ENCODE peak calls at places on chromosomes 13 and 19, in five cellular contexts. O, F, S, V and I are unnamed samples. For H3K27me3, the result is how much of the 10 kb centered on the place peaks cover.

GRCh38 chr19:42253245-42254082 is 1.5 kb downstream of the ERF start:
- DNase-seq in O (peak), S (peak), V (peak), F (peak), I (peak)

GRCh38 chr19:8526345-8527062 is 12.5 kb upstream of the ZNF414 start:
- DNase-seq in O (peak), F (peak), S (peak), V (peak), I (no peak)

GRCh38 chr19:38452430-38453366 is 19.2 kb downstream of the RYR1 start:
- DNase-seq in O (no peak), S (no peak), F (no peak), V (peak), I (peak)

GRCh38 chr19:34962281-34962944 is 1.6 kb downstream of the ZNF792 start:
- DNase-seq in O (no peak), V (peak), F (no peak), S (no peak), I (no peak)

GRCh38 chr19:1167687-1168561 is 6.1 kb downstream of the SBNO2 start:
- DNase-seq in O (no peak), V (no peak), S (no peak), F (peak), I (no peak)

GRCh38 chr13:27039171-27039701 is 132.4 kb downstream of the USP12 start:
- DNase-seq in O (no peak), S (no peak), F (no peak), V (no peak), I (no peak)

GRCh38 chr19:5799247-5800241 is 5.3 kb upstream of the NRTN start:
- DNase-seq in S (no peak), F (no peak), V (no peak), O (no peak), I (no peak)

GRCh38 chr13:110108348-110109139 is 198.4 kb downstream of the COL4A1 start:
- DNase-seq in S (peak), O (peak), V (peak), F (no peak), I (no peak)

GRCh38 chr13:78909276-78909675 is 250.3 kb upstream of the OBI1 start:
- DNase-seq in S (no peak), V (peak), F (no peak), O (no peak), I (no peak)

GRCh38 chr13:92994056-92994455 is 232.6 kb upstream of the GPC6 start:
- DNase-seq in O (no peak), F (no peak), S (no peak), V (no peak), I (no peak)

GRCh38 chr19:32748497-32748896 is 28.9 kb downstream of the TDRD12 start:
- DNase-seq in F (no peak), S (no peak), V (peak), O (no peak), I (peak)

GRCh38 chr19:45173816-45174215 is 4.2 kb downstream of the TRAPPC6A start:
- DNase-seq in F (no peak), S (no peak), O (no peak), V (no peak), I (no peak)

GRCh38 chr19:34041922-34042521 is 130.3 kb upstream of the LSM14A start:
- DNase-seq in S (peak), O (peak), V (peak), F (peak), I (peak)

GRCh38 chr19:1364070-1364719 is 19.5 kb upstream of the NDUFS7 start:
- DNase-seq in F (no peak), V (no peak), S (no peak), O (no peak), I (no peak)

GRCh38 chr19:53621885-53622710 is 9.7 kb upstream of the DPRX start:
- DNase-seq in S (no peak), V (no peak), O (no peak), F (no peak), I (no peak)

GRCh38 chr19:51572908-51573307 is 1.8 kb downstream of the ZNF175 start:
- DNase-seq in V (no peak), O (no peak), F (no peak), S (no peak), I (no peak)

GRCh38 chr19:737591-738093 is 13.3 kb upstream of the MISP start:
- DNase-seq in V (peak), S (peak), O (no peak), F (no peak), I (no peak)

GRCh38 chr19:42091300-42092266 is 15.6 kb downstream of the ZNF574 start:
- DNase-seq in F (no peak), O (no peak), S (no peak), V (no peak), I (no peak)

GRCh38 chr13:25929816-25930215 is 122.0 kb downstream of the SHISA2 start:
- DNase-seq in F (no peak), S (no peak), O (no peak), V (no peak), I (no peak)

GRCh38 chr13:46975173-46975572 is 78.3 kb upstream of the HTR2A start:
- DNase-seq in S (no peak), V (no peak), O (no peak), F (no peak), I (no peak)

GRCh38 chr19:44803442-44804428 is 5.2 kb upstream of the BCAM start:
- DNase-seq in F (no peak), O (no peak), V (no peak), S (no peak), I (no peak)

GRCh38 chr13:33204130-33204927 is 81.2 kb downstream of the STARD13 start:
- DNase-seq in F (peak), S (peak), O (peak), V (no peak), I (peak)

GRCh38 chr19:31890230-31890629 is 455.2 kb upstream of the ZNF507 start:
- DNase-seq in F (no peak), O (no peak), V (peak), S (no peak), I (no peak)

GRCh38 chr13:93038187-93038586 is 188.4 kb upstream of the GPC6 start:
- DNase-seq in O (no peak), V (no peak), F (no peak), S (no peak), I (no peak)

GRCh38 chr19:46602392-46603194 is 1.5 kb downstream of the CALM3 start:
- DNase-seq in O (peak), F (peak), S (no peak), V (peak), I (no peak)

GRCh38 chr13:104625196-104625595 is 1559.0 kb upstream of the SLC10A2 start:
- DNase-seq in F (no peak), V (no peak), S (no peak), O (no peak), I (no peak)

GRCh38 chr13:113903912-113904311 is 40.0 kb upstream of the GAS6 start:
- DNase-seq in O (peak), F (no peak), S (no peak), V (peak), I (no peak)

GRCh38 chr13:36533806-36534205 is 101.5 kb downstream of the CCNA1 start:
- DNase-seq in S (no peak), V (no peak), O (no peak), F (no peak), I (no peak)

GRCh38 chr13:31433201-31433600 is 233.4 kb downstream of the B3GLCT start:
- DNase-seq in O (no peak), S (no peak), V (no peak), F (no peak), I (no peak)

GRCh38 chr13:20561731-20562130 is 5.2 kb upstream of the IFT88 start:
- DNase-seq in V (no peak), O (no peak), S (no peak), F (no peak), I (no peak)

DNA sequence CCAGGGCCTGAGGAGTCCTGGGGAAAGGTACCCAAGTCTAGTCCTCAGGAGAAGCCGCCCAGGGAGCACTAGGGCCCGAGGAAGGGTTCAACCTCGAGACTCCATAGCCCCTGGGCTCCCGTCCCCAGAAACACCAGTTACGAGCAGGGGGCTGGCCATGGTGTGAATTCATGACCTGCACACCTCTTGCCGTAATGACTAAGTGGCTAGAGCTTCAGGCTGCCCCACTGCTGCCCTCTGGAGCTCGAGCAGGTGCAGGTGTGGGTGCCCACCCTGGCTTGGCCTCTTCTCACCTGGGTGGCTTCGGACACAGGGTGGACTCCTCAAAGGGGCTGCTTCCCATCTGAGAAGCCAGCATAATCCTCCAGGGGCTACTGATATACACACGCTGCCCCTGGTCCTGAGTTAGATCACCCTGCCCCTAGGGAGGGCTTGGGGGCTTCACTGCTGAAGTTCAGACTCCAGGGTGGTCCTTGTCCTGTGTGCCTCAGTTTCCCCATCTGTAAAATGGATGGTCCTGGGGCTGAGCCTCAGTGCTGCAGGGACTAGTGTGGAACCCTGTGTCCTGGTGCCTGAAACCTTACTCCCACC is 13.6 kb downstream of the SPC24 start:
- DNase-seq in O (no peak), S (no peak), F (no peak), V (peak), I (no peak)
- H3K4me3 ChIP-seq in O (no peak), S (no peak), F (no peak), V (no peak), I (no peak)

DNA sequence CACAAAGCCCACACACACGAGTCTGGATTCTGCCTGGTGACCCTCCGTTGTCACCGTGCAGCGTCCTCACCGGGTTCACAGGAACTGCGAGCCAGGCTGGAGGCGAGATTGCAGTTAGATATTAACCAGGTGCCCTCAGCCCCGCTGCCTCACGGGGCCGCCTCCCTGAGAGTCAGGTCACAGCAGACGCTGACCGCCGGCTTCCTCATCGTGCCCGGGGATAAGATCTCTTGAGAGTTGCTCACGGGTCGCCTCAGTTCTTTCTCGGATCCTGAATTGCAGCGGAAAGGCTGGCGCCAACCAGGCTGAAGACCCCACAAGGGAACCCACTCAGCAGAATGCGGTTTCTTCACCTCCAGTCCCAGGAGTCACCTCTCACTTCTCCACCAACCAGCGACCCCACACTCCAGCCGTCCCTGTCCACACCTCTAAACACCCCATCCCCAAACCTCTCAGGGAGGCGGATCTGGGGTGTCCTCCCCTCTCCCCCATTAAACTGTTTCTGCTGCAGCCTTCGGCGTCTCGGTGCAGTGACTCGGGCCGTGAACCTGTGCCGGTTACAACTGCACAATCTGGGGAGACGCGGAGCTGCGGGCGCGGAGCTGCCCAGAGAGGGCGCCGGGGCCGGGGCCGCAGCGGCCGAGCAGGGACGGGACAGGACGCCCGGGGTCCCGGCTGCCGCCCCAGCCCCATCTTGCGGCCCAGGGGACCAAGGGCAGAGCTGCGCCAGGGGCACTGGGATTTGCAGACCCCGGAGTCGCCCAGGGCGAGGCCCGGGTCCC is 591 bp downstream of the ZNF823 start:
- DNase-seq in V (peak), F (peak), O (peak), S (no peak), I (peak)
- TF ChIP-seq CTCF in V (peak), F (no peak), O (no peak), S (no peak), I (no peak)

GRCh38 chr13:45683701-45684100 is 18.4 kb upstream of the CBY2 start:
- DNase-seq in O (no peak), S (no peak), F (no peak), V (peak), I (no peak)
- H3K27me3 ChIP-seq in O (under half), S (under half), F (under half), V (under half), I (under half)

DNA sequence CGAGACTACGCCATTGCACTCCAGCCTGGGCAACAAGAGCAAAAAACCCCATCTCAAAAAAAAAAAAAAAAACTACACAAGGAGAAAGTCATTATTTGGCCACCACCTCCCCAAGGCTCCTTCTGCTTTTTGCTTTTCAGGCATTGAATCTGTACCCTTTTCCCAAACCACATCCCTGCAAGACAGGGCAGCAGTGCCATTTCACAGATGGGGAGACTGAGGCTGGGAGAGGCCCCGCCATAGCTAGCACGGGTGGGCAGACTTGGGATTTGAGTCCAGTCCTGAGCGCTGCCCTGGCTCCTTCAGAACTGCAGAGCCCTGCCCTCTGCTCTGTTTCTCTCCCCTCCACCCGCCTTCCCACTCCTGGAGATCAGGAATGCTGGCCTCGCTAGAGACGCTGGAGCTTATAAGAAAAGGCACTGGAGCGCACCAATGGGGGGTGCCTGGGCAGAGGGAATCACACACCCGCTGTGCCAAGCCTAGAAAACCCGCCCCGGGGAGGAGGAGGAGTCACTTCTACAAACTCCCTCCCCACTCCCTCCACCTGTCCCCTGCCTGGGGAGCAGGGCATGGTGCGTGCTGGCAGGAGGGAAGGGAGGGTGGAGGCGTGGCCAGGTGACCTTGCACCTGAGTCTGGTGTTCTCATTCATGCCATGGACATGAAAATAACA is 17.6 kb downstream of the TJP3 start:
- DNase-seq in O (no peak), F (peak), V (peak), S (no peak), I (no peak)
- H3K4me3 ChIP-seq in O (no peak), F (no peak), V (no peak), S (no peak), I (no peak)

GRCh38 chr13:72781461-72782439 is at the start of the genes DIS3 and PIBF1:
- DNase-seq in V (peak), O (peak), S (peak), F (peak), I (peak)
- TF ChIP-seq CTCF in V (peak), O (no peak), S (no peak), F (no peak), I (no peak)

GRCh38 chr13:41709511-41709910 is 251.4 kb downstream of the VWA8 start:
- DNase-seq in V (no peak), O (no peak), S (no peak), F (no peak), I (no peak)
- H3K27me3 ChIP-seq in V (under half), O (under half), S (under half), F (under half), I (under half)

DNA sequence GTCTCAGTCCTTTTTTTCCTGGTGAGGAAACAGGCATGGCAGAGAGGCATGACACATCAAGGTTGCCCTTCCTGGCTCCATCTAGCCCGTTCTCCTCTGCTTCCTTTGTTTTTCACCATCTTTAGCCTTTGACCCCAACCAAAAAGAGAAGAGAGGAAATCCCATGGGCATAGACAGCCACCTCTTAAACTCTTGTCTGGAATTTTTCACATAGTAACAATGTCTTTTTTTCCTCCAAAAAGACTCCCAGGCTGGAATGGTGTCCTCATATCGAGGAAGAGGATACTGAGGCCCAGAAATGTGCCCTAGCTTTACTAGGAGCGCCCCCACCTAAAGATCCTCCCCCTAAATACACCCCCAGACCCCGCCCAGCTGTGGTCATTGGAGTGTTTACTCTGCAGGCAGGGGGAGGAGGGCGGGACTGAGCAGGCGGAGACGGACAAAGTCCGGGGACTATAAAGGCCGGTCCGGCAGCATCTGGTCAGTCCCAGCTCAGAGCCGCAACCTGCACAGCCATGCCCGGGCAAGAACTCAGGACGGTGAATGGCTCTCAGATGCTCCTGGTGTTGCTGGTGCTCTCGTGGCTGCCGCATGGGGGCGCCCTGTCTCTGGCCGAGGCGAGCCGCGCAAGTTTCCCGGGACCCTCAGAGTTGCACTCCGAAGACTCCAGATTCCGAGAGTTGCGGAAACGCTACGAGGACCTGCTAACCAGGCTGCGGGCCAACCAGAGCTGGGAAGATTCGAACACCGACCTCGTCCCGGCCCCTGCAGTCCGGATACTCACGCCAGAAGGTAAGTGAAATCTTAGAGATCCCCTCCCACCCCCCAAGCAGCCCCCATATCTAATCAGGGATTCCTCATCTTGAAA is at the start of gene GDF15:
- DNase-seq in O (peak), F (peak), S (peak), V (peak), I (no peak)
- H3K4me3 ChIP-seq in O (no peak), F (peak), S (no peak), V (no peak), I (peak)

DNA sequence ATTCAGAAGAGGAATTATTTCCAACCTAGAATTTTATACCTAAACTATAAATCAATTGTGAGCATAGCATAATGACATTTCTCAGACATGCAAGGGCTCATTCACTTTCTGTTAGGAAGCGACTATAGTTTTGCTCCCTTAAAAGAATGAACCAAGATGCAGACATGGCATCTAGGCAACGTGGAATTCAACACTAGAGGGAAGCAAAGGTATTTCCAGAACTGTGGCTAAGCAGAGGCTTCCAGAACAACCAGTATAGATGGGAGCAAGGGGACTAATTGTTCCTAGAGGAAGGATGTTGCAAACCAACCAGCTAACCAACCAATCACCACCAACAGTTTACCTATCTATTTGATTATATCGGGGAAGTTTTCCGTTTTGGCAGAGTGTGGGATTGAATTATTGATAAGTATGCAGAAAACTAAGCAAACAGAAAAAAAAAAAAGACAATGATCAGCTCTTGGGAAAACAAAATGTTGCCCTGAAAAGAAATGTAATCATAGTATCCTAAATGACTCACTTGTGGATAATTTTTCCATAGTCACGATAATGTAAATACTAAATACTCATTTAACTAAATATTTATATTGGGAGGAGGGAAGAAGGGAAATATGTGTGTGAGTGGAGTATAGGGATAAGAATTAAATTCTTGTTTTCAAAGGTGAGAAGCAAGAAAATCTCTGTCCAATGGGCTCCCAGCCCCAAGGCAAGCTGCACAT is 21.1 kb downstream of the ARL11 start:
- DNase-seq in S (no peak), V (no peak), F (no peak), O (no peak), I (no peak)
- TF ChIP-seq CTCF in S (no peak), V (peak), F (no peak), O (peak), I (no peak)

DNA sequence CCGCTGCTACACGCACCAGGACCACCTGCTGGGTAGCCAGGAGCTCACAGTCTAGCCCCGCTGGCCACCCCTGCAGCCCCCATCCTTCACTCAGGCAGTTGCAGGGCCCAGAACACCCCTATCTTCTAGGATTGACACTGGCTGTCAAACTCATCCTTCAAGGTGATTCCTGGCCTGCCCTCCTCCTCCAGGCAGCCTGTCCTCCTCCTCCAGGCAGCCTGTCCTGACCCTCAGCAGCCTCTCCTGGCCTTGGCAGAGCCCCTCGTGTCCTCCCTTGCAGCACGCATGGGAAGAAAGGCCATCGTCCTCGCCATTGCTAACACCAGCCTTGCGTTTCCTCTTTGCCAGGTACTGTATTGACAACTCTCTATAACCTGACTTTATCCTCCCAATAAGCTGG is 3.8 kb upstream of the EPS8L1 start:
- DNase-seq in V (no peak), S (no peak), F (no peak), O (no peak), I (no peak)
- H3K27me3 ChIP-seq in V (under half), S (under half), F (half or more), O (half or more), I (under half)